ENCODE peak calls at places on chromosomes 12 and 14, in eight cellular contexts. One of them, this sample, is unnamed.

GRCh38 chr12:22529281-22530060 is 14.9 kb downstream of the C2CD5 start:
- DNase-seq in effector memory CD4-positive, alpha-beta T cell: no peak
- DNase-seq in astrocyte of the cerebellum: no peak
- DNase-seq in endothelial cell of umbilical vein: peak; percentile 36
- DNase-seq in neural crest cell: no peak
- DNase-seq in GM23338: peak; percentile 66
- DNase-seq in tibial nerve: no peak
- DNase-seq in CD4-positive, alpha-beta T cell: no peak
- DNase-seq in this sample: no peak

GRCh38 chr12:24719293-24719721 is 229.6 kb downstream of the BCAT1 start:
- DNase-seq in tibial nerve: no peak
- DNase-seq in astrocyte of the cerebellum: no peak
- DNase-seq in effector memory CD4-positive, alpha-beta T cell: no peak
- DNase-seq in GM23338: no peak
- DNase-seq in CD4-positive, alpha-beta T cell: no peak
- DNase-seq in endothelial cell of umbilical vein: peak; percentile 7
- DNase-seq in neural crest cell: no peak
- DNase-seq in this sample: no peak

GRCh38 chr12:118459110-118459509 is 82.8 kb downstream of the SUDS3 start:
- DNase-seq in neural crest cell: no peak
- DNase-seq in GM23338: no peak
- DNase-seq in tibial nerve: no peak
- DNase-seq in endothelial cell of umbilical vein: no peak
- DNase-seq in astrocyte of the cerebellum: no peak
- DNase-seq in effector memory CD4-positive, alpha-beta T cell: no peak
- DNase-seq in CD4-positive, alpha-beta T cell: no peak
- DNase-seq in this sample: no peak

GRCh38 chr14:97104029-97104428 is 306.8 kb downstream of the VRK1 start:
- DNase-seq in tibial nerve: no peak
- DNase-seq in endothelial cell of umbilical vein: no peak
- DNase-seq in GM23338: no peak
- DNase-seq in astrocyte of the cerebellum: no peak
- DNase-seq in neural crest cell: no peak
- DNase-seq in CD4-positive, alpha-beta T cell: no peak
- DNase-seq in effector memory CD4-positive, alpha-beta T cell: no peak
- DNase-seq in this sample: no peak

GRCh38 chr12:60398547-60398946 is 802.7 kb downstream of the SLC16A7 start:
- DNase-seq in neural crest cell: no peak
- DNase-seq in effector memory CD4-positive, alpha-beta T cell: no peak
- DNase-seq in CD4-positive, alpha-beta T cell: no peak
- DNase-seq in GM23338: no peak
- DNase-seq in astrocyte of the cerebellum: no peak
- DNase-seq in endothelial cell of umbilical vein: no peak
- DNase-seq in tibial nerve: no peak
- DNase-seq in this sample: no peak

GRCh38 chr12:29569392-29569791 is 71.9 kb upstream of the OVCH1 start:
- DNase-seq in GM23338: no peak
- DNase-seq in tibial nerve: no peak
- DNase-seq in endothelial cell of umbilical vein: peak; percentile 24
- DNase-seq in neural crest cell: no peak
- DNase-seq in CD4-positive, alpha-beta T cell: no peak
- DNase-seq in effector memory CD4-positive, alpha-beta T cell: no peak
- DNase-seq in astrocyte of the cerebellum: no peak
- DNase-seq in this sample: no peak

GRCh38 chr14:69694730-69695663 is 71.9 kb upstream of the SRSF5 start:
- DNase-seq in astrocyte of the cerebellum: no peak
- DNase-seq in tibial nerve: no peak
- DNase-seq in GM23338: no peak
- DNase-seq in endothelial cell of umbilical vein: peak; percentile 71
- DNase-seq in effector memory CD4-positive, alpha-beta T cell: no peak
- DNase-seq in CD4-positive, alpha-beta T cell: no peak
- DNase-seq in neural crest cell: no peak
- DNase-seq in this sample: no peak

GRCh38 chr12:2092890-2093289 is 40.1 kb downstream of the CACNA1C start:
- DNase-seq in CD4-positive, alpha-beta T cell: no peak
- DNase-seq in neural crest cell: no peak
- DNase-seq in astrocyte of the cerebellum: no peak
- DNase-seq in tibial nerve: no peak
- DNase-seq in endothelial cell of umbilical vein: no peak
- DNase-seq in effector memory CD4-positive, alpha-beta T cell: no peak
- DNase-seq in GM23338: no peak
- DNase-seq in this sample: no peak

GRCh38 chr12:112907415-112908157 is 824 bp downstream of the OAS1 start:
- DNase-seq in endothelial cell of umbilical vein: no peak
- DNase-seq in astrocyte of the cerebellum: no peak
- DNase-seq in GM23338: no peak
- DNase-seq in CD4-positive, alpha-beta T cell: no peak
- DNase-seq in tibial nerve: no peak
- DNase-seq in neural crest cell: no peak
- DNase-seq in effector memory CD4-positive, alpha-beta T cell: no peak
- DNase-seq in this sample: no peak

GRCh38 chr12:120879711-120880300 is 24.4 kb downstream of the SPPL3 start:
- DNase-seq in endothelial cell of umbilical vein: no peak
- DNase-seq in astrocyte of the cerebellum: no peak
- DNase-seq in tibial nerve: no peak
- DNase-seq in neural crest cell: no peak
- DNase-seq in CD4-positive, alpha-beta T cell: no peak
- DNase-seq in effector memory CD4-positive, alpha-beta T cell: no peak
- DNase-seq in GM23338: no peak
- DNase-seq in this sample: no peak

GRCh38 chr12:46131729-46132128 is 137.1 kb downstream of the SLC38A1 start:
- DNase-seq in tibial nerve: no peak
- DNase-seq in CD4-positive, alpha-beta T cell: no peak
- DNase-seq in effector memory CD4-positive, alpha-beta T cell: no peak
- DNase-seq in neural crest cell: no peak
- DNase-seq in astrocyte of the cerebellum: no peak
- DNase-seq in GM23338: peak; percentile 80
- DNase-seq in endothelial cell of umbilical vein: no peak
- DNase-seq in this sample: no peak

GRCh38 chr12:6092784-6093722 is 31.4 kb downstream of the VWF start:
- DNase-seq in endothelial cell of umbilical vein: peak; percentile 92
- DNase-seq in tibial nerve: no peak
- DNase-seq in neural crest cell: no peak
- DNase-seq in astrocyte of the cerebellum: peak; percentile 57
- DNase-seq in CD4-positive, alpha-beta T cell: no peak
- DNase-seq in effector memory CD4-positive, alpha-beta T cell: no peak
- DNase-seq in GM23338: no peak
- DNase-seq in this sample: peak; percentile 58

GRCh38 chr14:105748204-105748578 is 221.8 kb downstream of the TMEM121 start:
- DNase-seq in endothelial cell of umbilical vein: no peak
- DNase-seq in GM23338: no peak
- DNase-seq in effector memory CD4-positive, alpha-beta T cell: no peak
- DNase-seq in astrocyte of the cerebellum: no peak
- DNase-seq in CD4-positive, alpha-beta T cell: no peak
- DNase-seq in neural crest cell: no peak
- DNase-seq in tibial nerve: no peak
- DNase-seq in this sample: peak; percentile 55

GRCh38 chr12:3085341-3086125 is 8.4 kb downstream of the TSPAN9 start:
- DNase-seq in astrocyte of the cerebellum: no peak
- DNase-seq in tibial nerve: no peak
- DNase-seq in neural crest cell: no peak
- DNase-seq in effector memory CD4-positive, alpha-beta T cell: no peak
- DNase-seq in CD4-positive, alpha-beta T cell: no peak
- DNase-seq in endothelial cell of umbilical vein: no peak
- DNase-seq in GM23338: no peak
- DNase-seq in this sample: no peak

GRCh38 chr12:65712264-65713004 is 111.8 kb upstream of the HMGA2 start:
- DNase-seq in tibial nerve: no peak
- DNase-seq in effector memory CD4-positive, alpha-beta T cell: no peak
- DNase-seq in GM23338: no peak
- DNase-seq in CD4-positive, alpha-beta T cell: no peak
- DNase-seq in endothelial cell of umbilical vein: no peak
- DNase-seq in neural crest cell: no peak
- DNase-seq in astrocyte of the cerebellum: no peak
- DNase-seq in this sample: no peak

GRCh38 chr12:51593539-51593938 is 2.5 kb downstream of the SCN8A start:
- DNase-seq in astrocyte of the cerebellum: peak; percentile 48
- DNase-seq in tibial nerve: no peak
- DNase-seq in neural crest cell: peak; percentile 40
- DNase-seq in CD4-positive, alpha-beta T cell: no peak
- DNase-seq in endothelial cell of umbilical vein: peak; percentile 61
- DNase-seq in effector memory CD4-positive, alpha-beta T cell: no peak
- DNase-seq in GM23338: peak; percentile 62
- DNase-seq in this sample: no peak

GRCh38 chr14:101715209-101716076 is 46.1 kb upstream of the PPP2R5C start:
- DNase-seq in endothelial cell of umbilical vein: no peak
- DNase-seq in CD4-positive, alpha-beta T cell: no peak
- DNase-seq in tibial nerve: no peak
- DNase-seq in astrocyte of the cerebellum: no peak
- DNase-seq in GM23338: no peak
- DNase-seq in neural crest cell: no peak
- DNase-seq in effector memory CD4-positive, alpha-beta T cell: no peak
- DNase-seq in this sample: peak; percentile 37

GRCh38 chr12:12717586-12718381 is 616 bp downstream of the CDKN1B start:
- DNase-seq in CD4-positive, alpha-beta T cell: peak; percentile 15
- DNase-seq in astrocyte of the cerebellum: no peak
- DNase-seq in GM23338: peak; percentile 55
- DNase-seq in endothelial cell of umbilical vein: peak; percentile 32
- DNase-seq in effector memory CD4-positive, alpha-beta T cell: no peak
- DNase-seq in neural crest cell: no peak
- DNase-seq in tibial nerve: no peak
- DNase-seq in this sample: no peak

GRCh38 chr12:50661300-50662120 is 102.4 kb upstream of the ATF1 start:
- DNase-seq in astrocyte of the cerebellum: peak; percentile 63
- DNase-seq in endothelial cell of umbilical vein: no peak
- DNase-seq in GM23338: no peak
- DNase-seq in effector memory CD4-positive, alpha-beta T cell: no peak
- DNase-seq in neural crest cell: no peak
- DNase-seq in tibial nerve: no peak
- DNase-seq in CD4-positive, alpha-beta T cell: no peak
- DNase-seq in this sample: no peak

GRCh38 chr12:55074771-55075170 is 51.4 kb upstream of the OR9K2 start:
- DNase-seq in GM23338: no peak
- DNase-seq in neural crest cell: no peak
- DNase-seq in endothelial cell of umbilical vein: peak; percentile 72
- DNase-seq in tibial nerve: no peak
- DNase-seq in effector memory CD4-positive, alpha-beta T cell: no peak
- DNase-seq in astrocyte of the cerebellum: no peak
- DNase-seq in CD4-positive, alpha-beta T cell: no peak
- DNase-seq in this sample: no peak